ENCODE peak calls at places on chromosomes 12 and 14, in four cellular contexts. One of them, this sample, is unnamed.

GRCh38 chr14:21308479-21309237 is 28.8 kb downstream of the RPGRIP1 start:
- DNase-seq in T follicular helper cell: peak
- DNase-seq in Calu3: peak
- DNase-seq in IMR-90: peak
- DNase-seq in this sample: peak

GRCh38 chr14:20798932-20799331 is 3.7 kb downstream of the RNASE1 start:
- DNase-seq in T follicular helper cell: no peak
- DNase-seq in Calu3: no peak
- DNase-seq in IMR-90: no peak
- DNase-seq in this sample: no peak

GRCh38 chr12:124548854-124549378 is 18.5 kb downstream of the NCOR2 start:
- DNase-seq in T follicular helper cell: no peak
- DNase-seq in Calu3: no peak
- DNase-seq in IMR-90: peak
- DNase-seq in this sample: no peak

GRCh38 chr12:11183009-11183408 is 3.7 kb downstream of the TAS2R42 start:
- DNase-seq in T follicular helper cell: no peak
- DNase-seq in Calu3: no peak
- DNase-seq in IMR-90: no peak
- DNase-seq in this sample: no peak

GRCh38 chr12:3820122-3820521 is 53.1 kb downstream of the PARP11 start:
- DNase-seq in T follicular helper cell: no peak
- DNase-seq in Calu3: no peak
- DNase-seq in IMR-90: peak
- DNase-seq in this sample: no peak

GRCh38 chr12:124036117-124037109 is 63.4 kb downstream of the ZNF664 start:
- DNase-seq in T follicular helper cell: peak
- DNase-seq in Calu3: peak
- DNase-seq in IMR-90: peak
- DNase-seq in this sample: peak

GRCh38 chr14:75689012-75689411 is 28.0 kb downstream of the TTLL5 start:
- DNase-seq in T follicular helper cell: no peak
- DNase-seq in Calu3: no peak
- DNase-seq in IMR-90: peak
- DNase-seq in this sample: no peak

GRCh38 chr14:61973981-61974380 is 211.8 kb downstream of the SNAPC1 start:
- DNase-seq in T follicular helper cell: no peak
- DNase-seq in Calu3: no peak
- DNase-seq in IMR-90: peak
- DNase-seq in this sample: no peak

GRCh38 chr14:32370720-32371119 is 41.6 kb downstream of the AKAP6 start:
- DNase-seq in T follicular helper cell: no peak
- DNase-seq in Calu3: no peak
- DNase-seq in IMR-90: peak
- DNase-seq in this sample: no peak

GRCh38 chr12:52151153-52151858 is 40.5 kb downstream of the KRT80 start:
- DNase-seq in T follicular helper cell: no peak
- DNase-seq in Calu3: no peak
- DNase-seq in IMR-90: no peak
- DNase-seq in this sample: no peak

GRCh38 chr14:23056956-23057756 is at the start of gene CDH24:
- DNase-seq in T follicular helper cell: peak
- DNase-seq in Calu3: peak
- DNase-seq in IMR-90: peak
- DNase-seq in this sample: no peak

GRCh38 chr12:68954811-68955210 is 21.8 kb upstream of the CPM start:
- DNase-seq in T follicular helper cell: no peak
- DNase-seq in Calu3: no peak
- DNase-seq in IMR-90: no peak
- DNase-seq in this sample: no peak

GRCh38 chr14:49187799-49188198 is 398.4 kb downstream of the RPS29 start:
- DNase-seq in T follicular helper cell: no peak
- DNase-seq in Calu3: no peak
- DNase-seq in IMR-90: no peak
- DNase-seq in this sample: no peak